ENCODE peak calls at places on chromosomes 5 and 9, in ten cellular contexts. S is HEK293T; J is DMS53; K is right atrium auricular region; P is hippocampal formation; R is stimulated activated CD8-positive, alpha-beta memory T cell treated with anti-CD3 and anti-CD28 coated beads, Interleukin-15, amount 100 ng/mL, for 1 hour; H is RCC 7860; A is left cardiac atrium; Q is anterior cingulate cortex; B is LNCaP clone FGC. L is an unnamed sample.

GRCh38 chr9:125608488-125609224 is 98.4 kb downstream of the MAPKAP1 start:
- DNase-seq in J (no peak), R (no peak), B (no peak), K (no peak), A (no peak), Q (no peak), S (no peak), H (no peak), P (no peak), L (no peak)

GRCh38 chr5:139193928-139194327 is 4.2 kb downstream of the SIL1 start:
- DNase-seq in P (no peak), B (no peak), S (peak; percentile 35), H (no peak), R (no peak), A (no peak), J (peak; percentile 53), Q (no peak), K (no peak), L (peak; percentile 35)

GRCh38 chr9:135515083-135515511 is 6.1 kb upstream of the LCN1 start:
- DNase-seq in J (no peak), H (no peak), K (no peak), Q (no peak), B (no peak), A (no peak), R (no peak), S (no peak), P (no peak), L (no peak)

GRCh38 chr5:35857606-35858205 is 1.0 kb downstream of the IL7R start:
- DNase-seq in R (no peak), S (no peak), B (no peak), K (no peak), J (no peak), A (no peak), P (no peak), Q (no peak), H (peak; percentile 93), L (no peak)

GRCh38 chr5:56078675-56079500 is 84.1 kb upstream of the IL6ST start:
- DNase-seq in H (no peak), Q (no peak), P (no peak), J (no peak), S (no peak), R (no peak), B (no peak), A (peak; percentile 57), K (peak; percentile 79), L (no peak)

GRCh38 chr5:107670028-107670926 is 460 bp downstream of the EFNA5 start:
- DNase-seq in K (no peak), B (no peak), J (peak; percentile 82), S (no peak), Q (no peak), R (no peak), A (peak; percentile 36), H (no peak), P (no peak), L (peak; percentile 60)

GRCh38 chr5:132498152-132498551 is 7.6 kb upstream of the IRF1 start:
- DNase-seq in Q (no peak), H (peak; percentile 87), B (no peak), A (no peak), R (no peak), K (peak; percentile 63), J (peak; percentile 40), S (peak; percentile 3), P (no peak), L (no peak)

GRCh38 chr5:100406640-100407039 is 128.5 kb upstream of the FAM174A start:
- DNase-seq in K (no peak), S (no peak), J (no peak), H (no peak), Q (no peak), B (peak; percentile 64), A (no peak), P (no peak), R (no peak), L (no peak)

GRCh38 chr5:72498284-72498683 is 8.9 kb downstream of the ZNF366 start:
- DNase-seq in P (no peak), B (no peak), Q (no peak), A (no peak), J (no peak), R (no peak), H (no peak), K (no peak), S (no peak), L (no peak)

GRCh38 chr9:21964925-21965385 is 29.2 kb downstream of the CDKN2A start:
- DNase-seq in Q (no peak), K (no peak), S (no peak), A (no peak), P (no peak), H (no peak), R (peak; percentile 20), J (peak; percentile 69), B (no peak), L (no peak)

GRCh38 chr5:111641533-111642230 is 115.3 kb downstream of the NREP start:
- DNase-seq in B (no peak), P (no peak), Q (no peak), J (no peak), K (no peak), A (no peak), H (peak; percentile 39), R (no peak), S (no peak), L (no peak)

GRCh38 chr5:31487510-31487909 is 44.4 kb downstream of the DROSHA start:
- DNase-seq in S (no peak), P (no peak), J (no peak), R (no peak), Q (no peak), K (no peak), B (no peak), A (no peak), H (no peak), L (no peak)

GRCh38 chr5:74598731-74599624 is 41.5 kb downstream of the ENC1 start:
- DNase-seq in R (no peak), J (no peak), K (no peak), A (no peak), P (no peak), H (no peak), Q (no peak), B (no peak), S (no peak), L (no peak)

GRCh38 chr5:155794801-155795200 is 532.2 kb upstream of the SGCD start:
- DNase-seq in A (no peak), B (no peak), P (no peak), S (no peak), K (no peak), H (no peak), R (no peak), Q (no peak), J (peak; percentile 50), L (no peak)

GRCh38 chr9:90344013-90344412 is 298.6 kb downstream of the DIRAS2 start:
- DNase-seq in K (no peak), R (no peak), S (no peak), Q (no peak), B (no peak), H (peak; percentile 80), P (no peak), A (no peak), J (peak; percentile 5), L (no peak)

GRCh38 chr9:78866228-78867132 is 569.6 kb downstream of the PSAT1 start:
- DNase-seq in Q (no peak), B (no peak), R (no peak), H (peak; percentile 100), K (no peak), A (no peak), P (no peak), S (no peak), J (peak; percentile 33), L (no peak)